ENCODE peak calls at places on chromosome 14, in four cellular contexts. G is dorsolateral prefrontal cortex, J is mesothelial cell of epicardium, Q is AG09309. C is an unnamed sample.

GRCh38 chr14:67232631-67233030 is 8.6 kb upstream of the PALS1 start:
- DNase-seq in J (no peak), Q (no peak), G (no peak), C (no peak)

GRCh38 chr14:91118511-91119068 is 4.7 kb downstream of the DGLUCY start:
- DNase-seq in G (no peak), Q (no peak), J (no peak), C (no peak)

GRCh38 chr14:60346706-60347105 is 97.7 kb downstream of the PPM1A start:
- DNase-seq in Q (no peak), G (no peak), J (no peak), C (no peak)

GRCh38 chr14:92880851-92881250 is 42.1 kb upstream of the CHGA start:
- DNase-seq in Q (peak), G (no peak), J (no peak), C (no peak)

GRCh38 chr14:65259000-65259399 is 153.5 kb upstream of the FUT8 start:
- DNase-seq in Q (no peak), J (no peak), G (no peak), C (no peak)

GRCh38 chr14:55240526-55241178 is 30.6 kb upstream of the FBXO34 start:
- DNase-seq in Q (peak), J (peak), G (peak), C (no peak)

GRCh38 chr14:96920820-96921219 is 123.6 kb downstream of the VRK1 start:
- DNase-seq in Q (no peak), J (no peak), G (no peak), C (no peak)

GRCh38 chr14:50883827-50884197 is 12.0 kb downstream of the ABHD12B start:
- DNase-seq in Q (no peak), J (no peak), G (no peak), C (no peak)

GRCh38 chr14:97185186-97185585 is 388.0 kb downstream of the VRK1 start:
- DNase-seq in Q (no peak), G (no peak), J (no peak), C (no peak)

GRCh38 chr14:99127651-99128167 is 144.3 kb downstream of the BCL11B start:
- DNase-seq in J (no peak), G (no peak), Q (no peak), C (no peak)

GRCh38 chr14:103724116-103724515 is 8.5 kb downstream of the ZFYVE21 start:
- DNase-seq in J (no peak), G (peak), Q (no peak), C (no peak)

GRCh38 chr14:36553650-36554260 is 28.7 kb downstream of the NKX2-8 start:
- DNase-seq in J (no peak), G (no peak), Q (peak), C (no peak)

GRCh38 chr14:70845601-70846000 is 36.3 kb upstream of the MAP3K9 start:
- DNase-seq in J (no peak), Q (no peak), G (no peak), C (no peak)

GRCh38 chr14:92930737-92931602 is 8.0 kb downstream of the CHGA start:
- DNase-seq in G (no peak), J (no peak), Q (peak), C (no peak)

GRCh38 chr14:89179891-89180404 is 237.1 kb downstream of the FOXN3 start:
- DNase-seq in J (no peak), G (no peak), Q (no peak), C (no peak)

GRCh38 chr14:71050227-71050823 is 143.1 kb downstream of the PCNX1 start:
- DNase-seq in Q (no peak), G (no peak), J (no peak), C (no peak)

GRCh38 chr14:96585672-96586013 is 83.5 kb downstream of the PAPOLA start:
- DNase-seq in J (no peak), G (no peak), Q (no peak), C (no peak)

GRCh38 chr14:96959992-96960391 is 162.8 kb downstream of the VRK1 start:
- DNase-seq in Q (no peak), J (no peak), G (no peak), C (no peak)

GRCh38 chr14:75662966-75663365 is 1.9 kb downstream of the TTLL5 start:
- DNase-seq in G (no peak), Q (no peak), J (no peak), C (no peak)

GRCh38 chr14:101962503-101962874 is 1.9 kb upstream of the DYNC1H1 start:
- DNase-seq in Q (peak), G (peak), J (no peak), C (no peak)

GRCh38 chr14:48853159-48853558 is 733.0 kb downstream of the RPS29 start:
- DNase-seq in G (no peak), J (no peak), Q (no peak), C (no peak)

GRCh38 chr14:99840265-99840664 is 47.1 kb downstream of the EML1 start:
- DNase-seq in J (no peak), G (no peak), Q (no peak), C (no peak)

GRCh38 chr14:72518809-72519377 is 375.0 kb downstream of the DPF3 start:
- DNase-seq in Q (no peak), J (no peak), G (no peak), C (peak)

GRCh38 chr14:91372680-91373495 is 44.7 kb downstream of the CCDC88C start:
- DNase-seq in G (no peak), J (no peak), Q (no peak), C (peak)

GRCh38 chr14:55103005-55103640 is 25.9 kb upstream of the LGALS3 start:
- DNase-seq in G (no peak), J (peak), Q (peak), C (peak)

GRCh38 chr14:54549862-54550261 is 17.1 kb upstream of the SAMD4A start:
- DNase-seq in Q (no peak), J (no peak), G (no peak), C (no peak)

GRCh38 chr14:77286554-77286953 is 15.5 kb upstream of the NGB start:
- DNase-seq in Q (no peak), J (no peak), G (no peak), C (no peak)

GRCh38 chr14:60565211-60565610 is 56.3 kb downstream of the SIX6 start:
- DNase-seq in Q (peak), G (no peak), J (no peak), C (no peak)

GRCh38 chr14:70067810-70068209 is 120.9 kb downstream of the SLC8A3 start:
- DNase-seq in Q (no peak), J (no peak), G (no peak), C (no peak)

GRCh38 chr14:89681086-89682018 is 264.3 kb upstream of the FOXN3 start:
- DNase-seq in Q (no peak), G (peak), J (no peak), C (no peak)

GRCh38 chr14:52472728-52473127 is 79.6 kb downstream of the TXNDC16 start:
- DNase-seq in J (no peak), G (no peak), Q (no peak), C (no peak)

GRCh38 chr14:52467515-52468266 is 84.6 kb downstream of the TXNDC16 start:
- DNase-seq in J (no peak), Q (no peak), G (no peak), C (no peak)

DNA sequence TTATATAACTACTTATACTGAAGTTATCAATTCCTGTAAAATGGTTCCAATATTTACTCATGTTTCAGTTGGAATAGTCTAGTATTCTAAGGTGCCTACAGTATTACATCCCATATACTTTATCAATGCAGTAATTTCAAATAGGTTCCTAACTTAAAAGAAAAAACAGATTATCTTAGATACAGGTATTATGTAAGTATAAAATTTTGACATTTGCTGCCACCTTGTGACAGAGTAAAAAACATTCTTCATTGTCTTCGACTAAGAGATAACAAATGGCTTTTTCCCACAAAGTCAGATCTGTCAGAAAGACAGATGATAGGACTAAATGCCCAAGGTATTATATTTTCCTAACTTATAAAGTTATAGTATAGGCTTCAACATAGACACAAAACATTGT is 78.7 kb downstream of the TXNDC16 start:
- DNase-seq in J (no peak), G (no peak), Q (peak), C (no peak)
- TF ChIP-seq CTCF in J (no peak), G (peak), Q (peak), C (peak)

GRCh38 chr14:105011312-105011990 is 9.4 kb downstream of the CDCA4 start:
- DNase-seq in Q (no peak), G (no peak), J (no peak), C (no peak)

GRCh38 chr14:105014032-105014431 is 6.9 kb downstream of the CDCA4 start:
- DNase-seq in G (no peak), Q (no peak), J (no peak), C (no peak)

GRCh38 chr14:105013150-105013787 is 7.6 kb downstream of the CDCA4 start:
- DNase-seq in G (no peak), J (no peak), Q (no peak), C (no peak)

GRCh38 chr14:105010891-105011291 is 10.0 kb downstream of the CDCA4 start:
- DNase-seq in Q (no peak), J (no peak), G (no peak), C (no peak)

GRCh38 chr14:105012171-105012985 is 8.5 kb downstream of the CDCA4 start:
- DNase-seq in Q (no peak), J (no peak), G (no peak), C (no peak)
- TF ChIP-seq CTCF in Q (peak), J (no peak), G (no peak), C (no peak)

DNA sequence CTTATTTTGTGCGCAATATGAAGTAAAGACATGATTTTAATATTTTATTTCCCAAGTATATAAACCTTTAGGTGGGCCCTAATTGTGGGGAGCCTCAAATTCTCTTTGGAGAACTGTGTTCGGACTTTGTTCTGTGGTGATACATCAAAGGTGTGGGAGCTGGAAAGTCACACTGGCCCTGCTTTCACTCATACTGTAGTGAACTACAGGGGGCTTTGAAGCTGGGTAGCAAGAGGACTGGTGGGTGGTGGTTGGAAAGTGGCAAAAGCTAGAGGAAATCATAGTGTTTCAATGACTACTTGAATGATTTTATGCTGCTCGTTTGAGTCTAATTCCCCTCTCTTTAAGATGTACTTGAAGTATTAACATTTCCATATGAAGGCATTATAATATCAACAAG is 13.2 kb downstream of the TTC6 start:
- DNase-seq in G (no peak), J (no peak), Q (no peak), C (no peak)
- TF ChIP-seq CTCF in G (no peak), J (no peak), Q (no peak), C (no peak)

GRCh38 chr14:52015411-52016030 is 26.2 kb downstream of the RTRAF start:
- DNase-seq in Q (no peak), G (peak), J (no peak), C (no peak)
- TF ChIP-seq CTCF in Q (peak), G (peak), J (no peak), C (no peak)

DNA sequence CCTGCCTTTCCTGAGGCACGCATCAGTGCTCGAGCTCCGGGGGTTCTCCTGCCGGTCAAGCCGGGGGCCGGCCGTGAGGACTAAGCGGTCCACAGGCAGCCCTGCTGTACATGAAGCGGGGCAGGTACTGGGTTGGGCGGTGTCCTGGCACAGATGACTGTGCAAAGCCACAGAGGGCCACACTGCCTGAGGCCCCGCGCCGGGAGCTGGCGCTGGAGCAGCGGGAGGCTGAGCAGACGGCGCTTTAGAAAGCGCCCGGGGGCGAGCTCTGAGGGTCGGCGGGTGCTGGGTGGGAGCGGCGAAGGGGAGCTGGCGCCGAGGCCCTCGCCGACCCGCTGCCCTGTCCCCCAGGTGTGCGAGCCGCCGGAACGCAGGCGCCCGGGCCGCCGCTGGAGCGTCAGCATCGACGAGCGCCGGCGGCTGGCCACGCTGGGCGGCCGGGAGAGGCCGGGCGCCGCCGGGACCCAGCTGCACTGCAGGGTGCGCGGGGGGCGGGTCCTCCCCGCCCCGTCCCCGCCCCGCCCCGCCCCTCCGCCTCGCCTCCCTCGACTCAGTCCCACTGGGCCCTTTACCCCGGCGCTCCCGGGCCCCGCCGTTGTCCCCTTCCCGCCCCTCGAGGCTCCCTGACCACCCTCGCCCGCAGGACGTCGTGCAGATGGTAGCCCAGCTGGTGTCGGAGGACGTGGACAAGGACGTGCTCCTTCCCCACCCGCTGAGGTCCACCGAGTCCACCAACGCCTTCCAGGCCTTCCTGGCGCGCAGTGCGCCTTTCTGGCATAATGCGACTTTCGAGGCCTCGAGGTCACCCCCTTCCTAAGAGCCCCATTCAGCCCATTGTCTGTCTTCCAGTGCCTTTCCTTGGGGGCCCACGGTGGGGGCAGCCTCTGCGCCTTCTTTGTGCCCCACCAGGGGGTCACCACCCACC is 8.3 kb upstream of the MTA1 start:
- DNase-seq in J (no peak), Q (no peak), G (no peak), C (no peak)
- TF ChIP-seq CTCF in J (no peak), Q (no peak), G (no peak), C (no peak)

GRCh38 chr14:95514131-95515079 is 2.0 kb downstream of the SYNE3 start:
- DNase-seq in Q (no peak), G (no peak), J (no peak), C (no peak)

GRCh38 chr14:95518045-95518751 is 1.7 kb upstream of the SYNE3 start:
- DNase-seq in G (no peak), J (no peak), Q (no peak), C (no peak)

GRCh38 chr14:95515080-95515489 is 1.4 kb downstream of the SYNE3 start:
- DNase-seq in J (no peak), Q (no peak), G (peak), C (no peak)

GRCh38 chr14:95516554-95517209 is at the start of gene SYNE3:
- DNase-seq in Q (no peak), J (no peak), G (no peak), C (no peak)

DNA sequence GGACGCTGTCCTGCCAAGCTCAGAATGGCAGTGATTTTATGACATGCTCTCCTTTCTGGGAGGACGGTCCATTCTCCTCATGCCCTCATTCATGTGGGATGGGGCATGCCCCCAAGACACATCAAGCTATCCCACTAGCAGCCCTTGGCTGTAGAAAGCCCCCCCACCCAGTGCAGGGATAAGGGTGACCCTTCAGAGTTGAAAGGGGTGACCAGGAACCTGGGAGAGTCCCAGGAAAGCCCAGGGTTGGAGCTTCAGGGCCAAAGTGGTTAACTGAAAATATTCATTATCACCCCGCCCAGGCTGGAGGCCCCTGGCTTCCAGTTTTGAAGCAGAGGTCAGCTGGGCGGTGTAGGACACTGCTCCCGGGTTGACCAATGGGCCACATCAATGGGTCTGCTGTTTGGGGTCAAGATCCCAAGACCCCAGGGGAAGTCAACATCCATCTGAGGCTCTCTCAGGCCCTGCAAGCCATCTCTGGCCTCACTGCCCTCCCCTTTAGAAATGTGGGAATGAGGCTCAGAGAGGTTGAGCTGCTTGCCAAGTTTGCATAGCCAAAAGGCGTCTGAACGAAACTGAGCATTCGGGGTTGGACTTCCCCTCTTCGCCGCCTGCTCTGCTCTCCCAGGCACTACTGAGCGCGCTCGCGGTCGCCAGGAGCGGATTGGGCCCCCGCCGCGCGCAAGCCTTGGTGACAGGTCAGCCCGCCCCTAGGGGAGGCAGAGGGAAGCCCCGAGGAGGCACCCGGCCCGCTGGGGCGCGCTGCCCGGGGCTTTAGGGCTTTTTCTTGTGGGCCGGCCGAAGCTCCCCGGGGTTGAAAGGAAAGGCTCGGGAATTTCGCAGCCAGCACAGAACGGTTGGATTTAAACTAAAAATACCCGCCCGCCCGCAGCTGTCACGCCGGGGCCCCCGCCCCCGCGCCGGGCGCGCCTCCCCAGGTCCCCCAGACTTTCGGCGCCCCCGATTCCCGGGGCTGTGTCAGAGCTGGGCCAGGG is 630 bp downstream of the SYNE3 start:
- DNase-seq in J (no peak), G (peak), Q (no peak), C (peak)
- TF ChIP-seq CTCF in J (no peak), G (peak), Q (peak), C (peak)

DNA sequence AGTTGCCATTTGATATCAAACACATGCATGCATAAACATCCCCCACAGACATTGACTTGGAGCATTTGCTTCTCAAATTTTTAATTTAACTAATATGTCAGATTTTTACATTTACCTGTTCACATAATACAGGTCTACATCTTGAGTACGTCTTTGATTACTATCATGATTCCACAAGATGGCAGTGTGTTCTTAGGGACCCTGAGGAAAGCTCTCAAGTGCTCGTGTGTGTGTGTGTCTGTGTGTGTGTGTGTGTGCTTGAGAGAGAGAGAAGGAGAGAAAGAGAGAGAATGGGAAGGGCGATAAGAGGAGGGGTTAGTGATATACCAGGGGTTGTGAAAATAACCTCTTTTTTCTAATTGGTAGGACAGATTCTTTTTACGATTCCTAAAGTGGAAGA is 167.1 kb upstream of the OR4E1 start:
- DNase-seq in G (no peak), J (no peak), Q (no peak), C (no peak)
- TF ChIP-seq CTCF in G (no peak), J (no peak), Q (no peak), C (no peak)

GRCh38 chr14:86311151-86311550 is 781.2 kb downstream of the FLRT2 start:
- DNase-seq in Q (no peak), J (no peak), G (no peak), C (no peak)

GRCh38 chr14:86305058-86305457 is 775.1 kb downstream of the FLRT2 start:
- DNase-seq in G (no peak), J (no peak), Q (no peak), C (no peak)

GRCh38 chr14:86310148-86310547 is 780.2 kb downstream of the FLRT2 start:
- DNase-seq in G (no peak), J (no peak), Q (no peak), C (no peak)
- TF ChIP-seq CTCF in G (no peak), J (no peak), Q (no peak), C (no peak)

DNA sequence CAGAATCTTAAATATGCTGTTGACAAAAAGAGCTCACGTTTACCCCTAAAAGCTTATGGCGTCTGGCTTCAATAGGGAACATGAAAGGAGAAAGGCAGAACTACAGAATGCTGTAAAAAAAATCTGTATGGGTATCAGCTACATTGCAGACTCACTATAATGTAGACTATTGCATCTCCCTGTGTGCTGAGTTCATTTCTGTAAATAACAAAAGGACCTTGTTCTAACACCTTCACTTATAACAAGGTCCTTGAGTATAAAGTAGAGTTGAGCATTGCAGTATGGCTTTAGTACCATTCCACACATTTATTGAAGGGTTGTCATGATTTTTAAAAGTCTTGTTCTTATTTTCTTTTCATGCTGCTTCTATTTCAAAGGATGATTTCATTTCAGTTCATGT is 165.3 kb downstream of the NPAS3 start:
- DNase-seq in G (no peak), Q (no peak), J (no peak), C (no peak)
- TF ChIP-seq CTCF in G (no peak), Q (no peak), J (no peak), C (no peak)

C was measured in natural killer cell.